ENCODE peak calls at places on chromosome 14, in ten cellular contexts. T is colonic mucosa; S is ascending aorta; R is A549; Y is IMR-90; L is adipocyte; A is testis; C is OCI-LY7; I is naive thymus-derived CD4-positive, alpha-beta T cell; J is aorta. Q is an unnamed sample. For H3K9me3, the result is how much of the 10 kb centered on the place peaks cover.

GRCh38 chr14:55336161-55336560 is 64.9 kb downstream of the FBXO34 start:
- DNase-seq in T (no peak), S (no peak), R (peak), Y (no peak), L (peak), A (no peak), C (no peak), I (peak), J (no peak), Q (no peak)

GRCh38 chr14:59325906-59326305 is 137.4 kb downstream of the DAAM1 start:
- DNase-seq in T (no peak), S (no peak), R (no peak), Y (peak), L (no peak), A (no peak), C (no peak), I (no peak), J (no peak), Q (no peak)

GRCh38 chr14:60686865-60687264 is 37.3 kb downstream of the SIX4 start:
- DNase-seq in T (no peak), S (no peak), R (no peak), Y (no peak), L (peak), A (no peak), C (no peak), I (no peak), J (no peak), Q (no peak)

GRCh38 chr14:93219103-93219726 is 12.2 kb downstream of the UBR7 start:
- DNase-seq in T (peak), S (no peak), R (peak), Y (peak), L (peak), A (peak), C (peak), I (peak), J (no peak), Q (no peak)

GRCh38 chr14:81416233-81416927 is 16.3 kb upstream of the STON2 start:
- DNase-seq in T (no peak), S (no peak), R (no peak), Y (no peak), L (no peak), A (no peak), C (no peak), I (no peak), J (no peak), Q (no peak)

GRCh38 chr14:75096959-75097358 is 27.5 kb downstream of the ZC2HC1C start:
- DNase-seq in T (no peak), S (no peak), R (no peak), Y (no peak), L (no peak), A (no peak), C (no peak), I (no peak), J (no peak), Q (no peak)

GRCh38 chr14:67166450-67166853 is 22.8 kb upstream of the GARIN2 start:
- DNase-seq in T (peak), S (no peak), R (peak), Y (peak), L (peak), A (peak), C (peak), I (peak), J (no peak), Q (peak)

GRCh38 chr14:65287264-65288131 is 125.0 kb upstream of the FUT8 start:
- DNase-seq in T (no peak), S (no peak), R (no peak), Y (no peak), L (no peak), A (no peak), C (peak), I (peak), J (no peak), Q (no peak)

GRCh38 chr14:35534130-35534883 is at the start of gene INSM2:
- DNase-seq in T (no peak), S (no peak), R (peak), Y (peak), L (no peak), A (no peak), C (peak), I (peak), J (no peak), Q (no peak)

GRCh38 chr14:101772770-101773169 is 11.3 kb downstream of the PPP2R5C start:
- DNase-seq in T (no peak), S (no peak), R (no peak), Y (no peak), L (no peak), A (no peak), C (no peak), I (no peak), J (no peak), Q (no peak)

GRCh38 chr14:77459072-77459723 is 1.3 kb downstream of the AHSA1 start:
- DNase-seq in T (peak), S (peak), R (peak), Y (peak), L (peak), A (peak), C (peak), I (peak), J (peak), Q (peak)

GRCh38 chr14:89750909-89751502 is 203.5 kb downstream of the EFCAB11 start:
- DNase-seq in T (no peak), S (no peak), R (no peak), Y (no peak), L (no peak), A (no peak), C (no peak), I (no peak), J (no peak), Q (no peak)

GRCh38 chr14:81110186-81110585 is 110.6 kb downstream of the GTF2A1 start:
- DNase-seq in T (no peak), S (no peak), R (no peak), Y (no peak), L (no peak), A (no peak), C (no peak), I (no peak), J (no peak), Q (no peak)

GRCh38 chr14:75452900-75453816 is 25.3 kb downstream of the JDP2 start:
- DNase-seq in T (no peak), S (peak), R (peak), Y (peak), L (peak), A (peak), C (no peak), I (no peak), J (peak), Q (peak)

GRCh38 chr14:77607741-77608302 is 8.6 kb downstream of the SPTLC2 start:
- DNase-seq in T (no peak), S (no peak), R (no peak), Y (no peak), L (no peak), A (no peak), C (no peak), I (no peak), J (no peak), Q (no peak)

GRCh38 chr14:70856851-70857498 is 47.7 kb upstream of the MAP3K9 start:
- DNase-seq in T (no peak), S (no peak), R (peak), Y (peak), L (peak), A (no peak), C (no peak), I (no peak), J (no peak), Q (peak)

GRCh38 chr14:23695220-23695999 is 59.2 kb downstream of the DHRS2 start:
- DNase-seq in T (no peak), S (no peak), R (no peak), Y (no peak), L (peak), A (peak), C (no peak), I (no peak), J (no peak), Q (no peak)

GRCh38 chr14:76955575-76956252 is 72.8 kb downstream of the IRF2BPL start:
- DNase-seq in T (peak), S (peak), R (peak), Y (peak), L (peak), A (no peak), C (peak), I (peak), J (peak), Q (no peak)

GRCh38 chr14:104109731-104110361 is 24.3 kb downstream of the ASPG start:
- DNase-seq in T (peak), S (peak), R (no peak), Y (no peak), L (no peak), A (no peak), C (no peak), I (no peak), J (peak), Q (no peak)

GRCh38 chr14:66432334-66432733 is 53.8 kb upstream of the CCDC196 start:
- DNase-seq in T (no peak), S (no peak), R (no peak), Y (no peak), L (no peak), A (no peak), C (no peak), I (no peak), J (no peak), Q (no peak)

GRCh38 chr14:70664698-70665447 is 23.2 kb downstream of the TTC9 start:
- DNase-seq in T (no peak), S (no peak), R (no peak), Y (no peak), L (no peak), A (no peak), C (peak), I (no peak), J (no peak), Q (no peak)

GRCh38 chr14:83594874-83595273 is 1935.1 kb upstream of the FLRT2 start:
- DNase-seq in T (no peak), S (no peak), R (no peak), Y (no peak), L (no peak), A (no peak), C (no peak), I (no peak), J (no peak), Q (no peak)

GRCh38 chr14:103186894-103187586 is 63.8 kb downstream of the TNFAIP2 start:
- DNase-seq in T (peak), S (no peak), R (no peak), Y (no peak), L (no peak), A (no peak), C (no peak), I (no peak), J (no peak), Q (no peak)

GRCh38 chr14:92534863-92535654 is 21.5 kb downstream of the RIN3 start:
- DNase-seq in T (peak), S (no peak), R (no peak), Y (no peak), L (no peak), A (peak), C (no peak), I (peak), J (no peak), Q (no peak)

GRCh38 chr14:68688872-68689371 is 103.9 kb downstream of the ZFP36L1 start:
- DNase-seq in T (no peak), S (no peak), R (peak), Y (peak), L (peak), A (peak), C (peak), I (no peak), J (no peak), Q (no peak)
- H3K4me3 ChIP-seq in T (no peak), S (no peak), R (no peak), Y (no peak), L (no peak), A (no peak), C (peak), I (no peak), J (no peak), Q (no peak)

DNA sequence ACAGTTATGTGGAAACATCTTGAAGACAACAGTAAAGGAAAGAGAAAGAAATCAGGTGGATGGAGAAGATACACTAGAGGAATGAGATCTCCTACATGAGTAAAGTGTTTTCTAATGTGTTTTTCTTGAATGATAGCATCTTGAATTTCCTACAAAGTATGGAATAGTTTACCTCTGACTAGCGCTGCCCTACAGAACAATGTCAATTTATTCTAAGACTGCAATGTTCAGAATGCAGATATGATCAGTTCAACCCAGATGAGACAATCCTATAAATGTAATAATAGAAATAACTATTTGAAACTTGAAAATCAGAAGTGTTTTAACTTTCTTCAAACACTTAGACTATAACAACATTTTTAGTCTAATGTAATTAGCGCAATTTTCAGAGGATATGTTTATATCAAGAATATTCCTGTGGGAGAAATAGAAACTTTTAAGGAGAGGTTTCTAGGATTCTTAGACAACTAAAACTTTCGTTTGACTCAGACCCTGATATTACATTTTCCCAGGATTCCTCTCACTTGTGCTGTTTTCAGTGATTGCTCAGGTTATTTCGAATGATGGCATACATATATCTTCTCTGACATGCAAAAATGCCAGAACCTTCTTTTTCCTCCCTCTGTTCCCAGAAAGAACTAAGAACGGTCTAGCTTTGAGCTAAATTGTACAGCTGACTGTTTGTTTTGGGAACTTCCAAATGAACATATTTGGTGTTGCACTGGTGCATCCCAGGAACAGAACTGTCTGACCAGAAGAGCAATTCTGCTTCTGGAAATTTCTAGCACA is 1017.4 kb downstream of the DIO2 start:
- DNase-seq in T (no peak), S (no peak), R (no peak), Y (no peak), L (no peak), A (no peak), C (no peak), I (no peak), J (no peak), Q (no peak)
- H3K9me3 ChIP-seq in T (under half), S (under half), R (under half), Y (under half), L (under half), A (under half), C (under half), I (under half), J (under half), Q (under half)

DNA sequence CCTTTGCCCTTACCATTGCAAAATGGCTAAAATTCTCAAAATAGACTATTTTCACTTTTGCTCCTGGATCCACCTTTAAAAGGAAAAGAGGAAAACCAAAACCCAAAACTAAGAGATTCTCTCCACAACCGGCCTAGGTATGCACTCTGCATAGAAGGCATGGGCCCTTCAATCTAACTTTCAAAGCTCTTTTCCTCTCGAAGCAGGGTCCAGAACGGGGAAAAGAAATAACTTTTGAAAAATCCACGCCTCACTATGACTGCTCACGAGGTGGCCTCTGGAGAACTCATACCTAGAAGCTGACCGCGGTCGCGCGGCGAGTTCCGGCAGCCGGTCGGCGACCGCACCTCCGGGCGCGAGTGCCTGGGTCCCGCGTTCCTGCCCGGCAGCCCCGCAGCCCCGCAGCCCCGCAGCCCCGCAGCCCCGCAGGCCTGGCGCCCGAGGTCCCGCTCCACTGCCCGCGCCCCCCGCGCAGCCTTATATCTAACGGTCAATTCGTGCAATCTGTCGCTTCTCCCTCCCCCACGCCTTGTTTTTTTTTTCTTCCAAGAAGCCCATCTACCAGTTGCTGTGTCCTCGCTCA is 2.6 kb downstream of the OTX2 start:
- DNase-seq in T (no peak), S (no peak), R (no peak), Y (no peak), L (no peak), A (no peak), C (no peak), I (no peak), J (no peak), Q (no peak)
- H3K4me3 ChIP-seq in T (no peak), S (peak), R (no peak), Y (no peak), L (peak), A (peak), C (no peak), I (no peak), J (no peak), Q (no peak)

GRCh38 chr14:28571636-28572035 is 195.0 kb upstream of the FOXG1 start:
- DNase-seq in T (no peak), S (no peak), R (no peak), Y (no peak), L (peak), A (no peak), C (no peak), I (no peak), J (no peak), Q (no peak)
- H3K9me3 ChIP-seq in T (under half), S (under half), R (under half), Y (under half), L (under half), A (under half), C (under half), I (under half), J (under half), Q (under half)

DNA sequence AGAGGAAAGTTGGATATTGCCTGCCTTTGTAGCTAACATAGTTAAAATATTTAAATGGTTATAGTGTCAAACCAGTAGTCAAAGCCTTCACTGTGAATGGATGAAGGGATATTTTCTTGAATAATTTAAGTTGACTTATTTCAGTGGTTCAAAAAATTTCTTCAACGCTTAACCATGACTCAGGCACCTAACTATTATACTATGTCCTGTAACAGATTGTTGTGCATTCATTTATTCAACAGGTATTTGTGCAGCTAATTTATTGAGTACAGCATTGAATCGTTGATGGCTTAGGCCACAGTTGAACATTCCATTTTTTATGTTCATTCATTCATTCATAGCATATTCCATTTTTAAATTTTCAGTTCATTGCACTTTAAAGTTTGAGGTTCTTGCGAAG is 9.2 kb downstream of the HIF1A start:
- DNase-seq in T (no peak), S (no peak), R (no peak), Y (no peak), L (peak), A (no peak), C (no peak), I (no peak), J (no peak), Q (no peak)
- H3K4me3 ChIP-seq in T (no peak), S (no peak), R (peak), Y (no peak), L (peak), A (no peak), C (no peak), I (no peak), J (no peak), Q (no peak)

GRCh38 chr14:106876711-106877110 is 1350.3 kb downstream of the TMEM121 start:
- DNase-seq in T (no peak), S (no peak), R (no peak), Y (no peak), L (no peak), A (no peak), C (peak), I (no peak), J (no peak), Q (no peak)

GRCh38 chr14:106874365-106874764 is 1348.0 kb downstream of the TMEM121 start:
- DNase-seq in T (no peak), S (no peak), R (no peak), Y (no peak), L (no peak), A (no peak), C (peak), I (no peak), J (no peak), Q (no peak)

GRCh38 chr14:106877527-106877926 is 1351.1 kb downstream of the TMEM121 start:
- DNase-seq in T (no peak), S (no peak), R (no peak), Y (no peak), L (no peak), A (peak), C (peak), I (no peak), J (no peak), Q (no peak)

GRCh38 chr14:106875503-106875902 is 1349.1 kb downstream of the TMEM121 start:
- DNase-seq in T (peak), S (no peak), R (no peak), Y (no peak), L (no peak), A (peak), C (peak), I (peak), J (no peak), Q (no peak)

DNA sequence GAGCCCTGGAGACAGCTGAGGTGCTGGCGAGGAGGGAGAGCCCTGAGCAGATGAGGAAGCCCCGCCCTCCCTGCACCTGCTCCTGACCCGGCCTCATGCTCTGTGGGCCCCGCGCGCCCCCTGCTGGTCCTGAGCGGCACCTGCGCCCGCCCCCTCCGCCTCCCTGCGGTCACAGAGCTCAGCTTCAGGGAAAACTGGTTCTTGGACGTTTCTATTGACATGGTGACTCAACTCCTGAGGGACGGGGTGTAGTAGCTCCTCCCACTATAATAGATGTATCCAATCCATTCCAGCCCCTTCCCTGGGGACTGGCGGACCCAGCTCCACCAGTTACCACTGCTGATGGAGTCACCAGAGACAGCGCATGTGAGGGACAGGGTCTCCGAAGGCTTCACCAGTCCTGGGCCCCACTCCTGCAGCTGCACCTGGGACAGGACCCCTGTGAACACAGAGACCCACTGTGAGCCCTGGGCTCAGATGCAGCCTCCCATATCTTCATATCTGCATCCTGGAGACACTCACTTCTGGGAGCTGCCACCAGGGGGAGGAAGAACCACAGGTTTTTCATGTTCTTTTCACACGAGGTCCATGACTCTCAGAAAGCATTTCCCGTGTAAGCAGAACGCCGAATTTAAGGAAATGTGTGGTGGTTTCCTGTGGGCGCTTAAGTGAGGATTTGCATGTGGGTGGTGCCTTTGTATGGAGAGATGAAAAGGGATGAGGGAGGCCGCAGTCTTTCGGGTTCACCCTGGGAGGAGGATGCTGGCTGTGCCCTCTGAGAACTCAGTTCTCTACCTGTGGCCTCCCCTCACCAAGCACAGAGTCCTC is 1346.5 kb downstream of the TMEM121 start:
- DNase-seq in T (peak), S (no peak), R (peak), Y (no peak), L (peak), A (peak), C (peak), I (peak), J (peak), Q (no peak)
- H3K9me3 ChIP-seq in T (under half), S (under half), R (under half), Y (under half), L (under half), A (under half), C (under half), I (under half), J (under half), Q (under half)